ENCODE peak calls at places on chromosomes 5 and 9, in six cellular contexts. W is NCI-H1105, B is tibial nerve, R is type B pancreatic cell, Q is BE2C, M is dorsolateral prefrontal cortex. K is an unnamed sample.

GRCh38 chr9:127918201-127919107 is 1.6 kb upstream of the ST6GALNAC4 start:
- DNase-seq in W (no peak), B (no peak), R (no peak), Q (peak; percentile 72), M (no peak), K (no peak)

GRCh38 chr9:2872307-2872940 is 28.5 kb upstream of the PUM3 start:
- DNase-seq in W (no peak), B (no peak), R (no peak), Q (no peak), M (no peak), K (no peak)

GRCh38 chr5:179438041-179438441 is 92.8 kb upstream of the ADAMTS2 start:
- DNase-seq in W (no peak), B (no peak), R (no peak), Q (peak; percentile 91), M (no peak), K (no peak)

GRCh38 chr9:134571326-134571871 is 70.2 kb upstream of the COL5A1 start:
- DNase-seq in W (no peak), B (no peak), R (peak; percentile 58), Q (no peak), M (no peak), K (no peak)

GRCh38 chr5:9363026-9363793 is 182.7 kb downstream of the SEMA5A start:
- DNase-seq in W (no peak), B (no peak), R (no peak), Q (no peak), M (no peak), K (no peak)

GRCh38 chr5:378301-378891 is 56.9 kb downstream of the AHRR start:
- DNase-seq in W (no peak), B (no peak), R (peak; percentile 25), Q (no peak), M (peak; percentile 6), K (no peak)

GRCh38 chr5:133928690-133929393 is 39.6 kb downstream of the C5orf15 start:
- DNase-seq in W (no peak), B (no peak), R (no peak), Q (no peak), M (no peak), K (no peak)

GRCh38 chr5:6803981-6804550 is 90.8 kb downstream of the TENT4A start:
- DNase-seq in W (no peak), B (no peak), R (no peak), Q (peak; percentile 73), M (no peak), K (no peak)

GRCh38 chr9:98989036-98990000 is 45.6 kb downstream of the COL15A1 start:
- DNase-seq in W (no peak), B (peak; percentile 74), R (peak; percentile 54), Q (no peak), M (no peak), K (peak; percentile 87)

GRCh38 chr9:1284727-1285126 is 234.6 kb downstream of the DMRT2 start:
- DNase-seq in W (no peak), B (no peak), R (no peak), Q (no peak), M (no peak), K (no peak)

GRCh38 chr5:157269165-157269671 is 3.3 kb downstream of the CYFIP2 start:
- DNase-seq in W (no peak), B (no peak), R (no peak), Q (no peak), M (no peak), K (no peak)

GRCh38 chr5:14217587-14217986 is 74.4 kb downstream of the TRIO start:
- DNase-seq in W (no peak), B (no peak), R (no peak), Q (no peak), M (no peak), K (no peak)

GRCh38 chr9:86637515-86637914 is 283.3 kb upstream of the TUT7 start:
- DNase-seq in W (no peak), B (no peak), R (peak; percentile 80), Q (peak; percentile 46), M (no peak), K (no peak)

GRCh38 chr9:1869843-1870242 is 145.3 kb upstream of the SMARCA2 start:
- DNase-seq in W (peak; percentile 7), B (no peak), R (no peak), Q (no peak), M (no peak), K (no peak)